ENCODE peak calls at places on chromosomes 1 and 21, in seven cellular contexts. One of them, this sample, is unnamed.

GRCh38 chr21:28436286-28436932 is 556.3 kb downstream of the LTN1 start:
- DNase-seq in T-helper 9 cell: no peak
- DNase-seq in NCI-H345: no peak
- DNase-seq in Right ventricle myocardium superior: no peak
- DNase-seq in T-helper 1 cell: no peak
- DNase-seq in activated effector memory CD4-positive, alpha-beta T cell treated with Interleukin-2 at 50 U/mL for 16 hours: no peak
- DNase-seq in kidney epithelial cell: peak
- DNase-seq in this sample: no peak

GRCh38 chr1:172411791-172412338 is 8.6 kb upstream of the C1orf105 start:
- DNase-seq in T-helper 9 cell: no peak
- DNase-seq in NCI-H345: no peak
- DNase-seq in Right ventricle myocardium superior: no peak
- DNase-seq in T-helper 1 cell: no peak
- DNase-seq in activated effector memory CD4-positive, alpha-beta T cell treated with Interleukin-2 at 50 U/mL for 16 hours: no peak
- DNase-seq in kidney epithelial cell: no peak
- DNase-seq in this sample: no peak

GRCh38 chr1:22625262-22625925 is 11.0 kb upstream of the C1QA start:
- DNase-seq in T-helper 9 cell: no peak
- DNase-seq in NCI-H345: no peak
- DNase-seq in Right ventricle myocardium superior: no peak
- DNase-seq in T-helper 1 cell: no peak
- DNase-seq in activated effector memory CD4-positive, alpha-beta T cell treated with Interleukin-2 at 50 U/mL for 16 hours: no peak
- DNase-seq in kidney epithelial cell: no peak
- DNase-seq in this sample: no peak

GRCh38 chr1:44500181-44501021 is 95.3 kb downstream of the RNF220 start:
- DNase-seq in T-helper 9 cell: no peak
- DNase-seq in NCI-H345: no peak
- DNase-seq in Right ventricle myocardium superior: no peak
- DNase-seq in T-helper 1 cell: no peak
- DNase-seq in activated effector memory CD4-positive, alpha-beta T cell treated with Interleukin-2 at 50 U/mL for 16 hours: no peak
- DNase-seq in kidney epithelial cell: no peak
- DNase-seq in this sample: no peak

GRCh38 chr1:45370575-45370974 is 30.3 kb upstream of the MUTYH start:
- DNase-seq in T-helper 9 cell: no peak
- DNase-seq in NCI-H345: no peak
- DNase-seq in Right ventricle myocardium superior: no peak
- DNase-seq in T-helper 1 cell: no peak
- DNase-seq in activated effector memory CD4-positive, alpha-beta T cell treated with Interleukin-2 at 50 U/mL for 16 hours: no peak
- DNase-seq in kidney epithelial cell: no peak
- DNase-seq in this sample: no peak

GRCh38 chr21:31484219-31484618 is 140.2 kb upstream of the TIAM1 start:
- DNase-seq in T-helper 9 cell: no peak
- DNase-seq in NCI-H345: peak
- DNase-seq in Right ventricle myocardium superior: no peak
- DNase-seq in T-helper 1 cell: no peak
- DNase-seq in activated effector memory CD4-positive, alpha-beta T cell treated with Interleukin-2 at 50 U/mL for 16 hours: no peak
- DNase-seq in kidney epithelial cell: no peak
- DNase-seq in this sample: no peak

GRCh38 chr1:51215169-51215568 is 20.9 kb upstream of the RNF11 start:
- DNase-seq in T-helper 9 cell: no peak
- DNase-seq in NCI-H345: no peak
- DNase-seq in Right ventricle myocardium superior: no peak
- DNase-seq in T-helper 1 cell: no peak
- DNase-seq in activated effector memory CD4-positive, alpha-beta T cell treated with Interleukin-2 at 50 U/mL for 16 hours: no peak
- DNase-seq in kidney epithelial cell: no peak
- DNase-seq in this sample: no peak

GRCh38 chr1:220895412-220895946 is 16.2 kb downstream of the HLX start:
- DNase-seq in T-helper 9 cell: no peak
- DNase-seq in NCI-H345: no peak
- DNase-seq in Right ventricle myocardium superior: no peak
- DNase-seq in T-helper 1 cell: no peak
- DNase-seq in activated effector memory CD4-positive, alpha-beta T cell treated with Interleukin-2 at 50 U/mL for 16 hours: no peak
- DNase-seq in kidney epithelial cell: no peak
- DNase-seq in this sample: no peak